ENCODE peak calls at places on chromosomes 1 and 21, in eight cellular contexts. O is BE2C; N is astrocyte of the cerebellum; I is mammary epithelial cell; P is omental fat pad; A is Caco-2; H is retinal pigment epithelial cell; Z is CD8-positive, alpha-beta T cell. M is an unnamed sample.

GRCh38 chr1:184974086-184974836 is at the start of gene NIBAN1:
- DNase-seq in O (peak; percentile 15), N (no peak), I (peak; percentile 56), P (no peak), A (no peak), H (no peak), Z (peak; percentile 58), M (peak; percentile 15)

GRCh38 chr1:244011251-244011650 is 39.8 kb upstream of the ZBTB18 start:
- DNase-seq in O (no peak), N (no peak), I (no peak), P (no peak), A (no peak), H (no peak), Z (no peak), M (no peak)

GRCh38 chr21:35925497-35925896 is 134.8 kb downstream of the SETD4 start:
- DNase-seq in O (no peak), N (peak; percentile 72), I (peak; percentile 58), P (no peak), A (no peak), H (peak; percentile 83), Z (no peak), M (no peak)

GRCh38 chr1:30310966-30311742 is 412.2 kb downstream of the MATN1 start:
- DNase-seq in O (no peak), N (no peak), I (no peak), P (no peak), A (no peak), H (no peak), Z (no peak), M (no peak)

GRCh38 chr21:27505516-27505915 is 538.6 kb upstream of the ADAMTS5 start:
- DNase-seq in O (no peak), N (peak; percentile 88), I (peak; percentile 70), P (no peak), A (no peak), H (peak; percentile 80), Z (no peak), M (no peak)

GRCh38 chr21:15144026-15144425 is 79.2 kb upstream of the NRIP1 start:
- DNase-seq in O (no peak), N (no peak), I (no peak), P (no peak), A (no peak), H (no peak), Z (no peak), M (no peak)

GRCh38 chr1:92709738-92710137 is 75.2 kb downstream of the EVI5 start:
- DNase-seq in O (peak; percentile 8), N (peak; percentile 41), I (peak; percentile 47), P (no peak), A (peak; percentile 34), H (peak; percentile 66), Z (no peak), M (no peak)

GRCh38 chr21:35208810-35209517 is 159.9 kb upstream of the RUNX1 start:
- DNase-seq in O (no peak), N (no peak), I (peak; percentile 40), P (no peak), A (no peak), H (no peak), Z (no peak), M (no peak)

GRCh38 chr1:28417441-28418277 is 48.1 kb downstream of the PHACTR4 start:
- DNase-seq in O (no peak), N (no peak), I (peak; percentile 95), P (no peak), A (no peak), H (peak; percentile 56), Z (no peak), M (peak; percentile 78)

GRCh38 chr1:107140703-107141490 is at the start of gene NTNG1:
- DNase-seq in O (peak; percentile 49), N (no peak), I (peak; percentile 13), P (no peak), A (no peak), H (no peak), Z (peak; percentile 36), M (no peak)

GRCh38 chr1:198864695-198865094 is 225.9 kb downstream of the PTPRC start:
- DNase-seq in O (no peak), N (no peak), I (no peak), P (no peak), A (no peak), H (no peak), Z (no peak), M (no peak)

GRCh38 chr1:235583511-235584001 is 66.0 kb downstream of the GNG4 start:
- DNase-seq in O (no peak), N (no peak), I (peak; percentile 20), P (no peak), A (no peak), H (no peak), Z (no peak), M (no peak)

GRCh38 chr1:54304518-54304917 is 101.7 kb downstream of the SSBP3 start:
- DNase-seq in O (no peak), N (no peak), I (no peak), P (no peak), A (no peak), H (no peak), Z (no peak), M (no peak)

GRCh38 chr1:41383094-41383852 is 22.0 kb downstream of the FOXO6 start:
- DNase-seq in O (no peak), N (no peak), I (no peak), P (no peak), A (no peak), H (no peak), Z (peak; percentile 51), M (no peak)

GRCh38 chr1:183551924-183552323 is 38.3 kb downstream of the NCF2 start:
- DNase-seq in O (no peak), N (no peak), I (no peak), P (no peak), A (no peak), H (no peak), Z (no peak), M (no peak)

GRCh38 chr1:183554577-183554976 is 35.7 kb downstream of the NCF2 start:
- DNase-seq in O (no peak), N (no peak), I (no peak), P (no peak), A (no peak), H (no peak), Z (no peak), M (no peak)

GRCh38 chr1:183550915-183551314 is 39.3 kb downstream of the NCF2 start:
- DNase-seq in O (peak; percentile 49), N (no peak), I (no peak), P (no peak), A (no peak), H (no peak), Z (no peak), M (no peak)

GRCh38 chr1:183559061-183559460 is 31.2 kb downstream of the NCF2 start:
- DNase-seq in O (no peak), N (no peak), I (no peak), P (no peak), A (no peak), H (no peak), Z (no peak), M (no peak)

GRCh38 chr1:183553769-183554168 is 36.5 kb downstream of the NCF2 start:
- DNase-seq in O (no peak), N (no peak), I (no peak), P (no peak), A (peak; percentile 46), H (no peak), Z (no peak), M (no peak)
- TF ChIP-seq CTCF in O (no peak), N (no peak), I (no peak), P (no peak), A (no peak), H (no peak), Z (no peak), M (no peak)

GRCh38 chr1:15325375-15326085 is 78.5 kb downstream of the FHAD1 start:
- DNase-seq in O (no peak), N (no peak), I (no peak), P (no peak), A (no peak), H (no peak), Z (no peak), M (no peak)
- TF ChIP-seq CTCF in O (no peak), N (no peak), I (no peak), P (no peak), A (no peak), H (no peak), Z (no peak), M (peak; percentile 14)

GRCh38 chr1:195709821-195710220 is 898.4 kb downstream of the KCNT2 start:
- DNase-seq in O (no peak), N (no peak), I (no peak), P (no peak), A (no peak), H (no peak), Z (no peak), M (no peak)

GRCh38 chr1:195721210-195721971 is 886.8 kb downstream of the KCNT2 start:
- DNase-seq in O (no peak), N (no peak), I (no peak), P (no peak), A (no peak), H (no peak), Z (no peak), M (no peak)

GRCh38 chr1:195717651-195718050 is 890.6 kb downstream of the KCNT2 start:
- DNase-seq in O (no peak), N (no peak), I (peak; percentile 13), P (no peak), A (no peak), H (no peak), Z (no peak), M (peak; percentile 6)

GRCh38 chr1:195714248-195714647 is 894.0 kb downstream of the KCNT2 start:
- DNase-seq in O (no peak), N (no peak), I (peak; percentile 11), P (no peak), A (no peak), H (no peak), Z (no peak), M (no peak)

DNA sequence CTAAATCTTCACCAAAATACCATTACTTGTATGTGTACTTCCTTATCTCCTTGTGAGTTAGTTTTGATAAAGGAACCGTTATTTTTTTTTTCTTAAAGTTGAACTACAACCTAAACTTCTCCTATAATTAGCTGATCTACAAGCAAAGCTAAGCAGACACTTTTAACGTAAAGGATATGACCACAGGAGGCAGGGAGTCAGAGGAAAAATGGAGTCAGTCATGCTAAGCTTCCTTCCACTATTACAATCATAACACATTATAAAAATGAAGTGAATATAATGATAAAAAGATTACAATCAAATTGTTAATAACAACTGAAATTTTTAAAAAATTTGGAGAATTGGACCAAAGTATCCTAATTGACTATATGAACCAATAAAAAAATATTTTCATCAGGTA is 892.6 kb downstream of the KCNT2 start:
- DNase-seq in O (no peak), N (no peak), I (no peak), P (no peak), A (no peak), H (no peak), Z (no peak), M (no peak)
- TF ChIP-seq CTCF in O (no peak), N (no peak), I (no peak), P (no peak), A (no peak), H (no peak), Z (no peak), M (no peak)

DNA sequence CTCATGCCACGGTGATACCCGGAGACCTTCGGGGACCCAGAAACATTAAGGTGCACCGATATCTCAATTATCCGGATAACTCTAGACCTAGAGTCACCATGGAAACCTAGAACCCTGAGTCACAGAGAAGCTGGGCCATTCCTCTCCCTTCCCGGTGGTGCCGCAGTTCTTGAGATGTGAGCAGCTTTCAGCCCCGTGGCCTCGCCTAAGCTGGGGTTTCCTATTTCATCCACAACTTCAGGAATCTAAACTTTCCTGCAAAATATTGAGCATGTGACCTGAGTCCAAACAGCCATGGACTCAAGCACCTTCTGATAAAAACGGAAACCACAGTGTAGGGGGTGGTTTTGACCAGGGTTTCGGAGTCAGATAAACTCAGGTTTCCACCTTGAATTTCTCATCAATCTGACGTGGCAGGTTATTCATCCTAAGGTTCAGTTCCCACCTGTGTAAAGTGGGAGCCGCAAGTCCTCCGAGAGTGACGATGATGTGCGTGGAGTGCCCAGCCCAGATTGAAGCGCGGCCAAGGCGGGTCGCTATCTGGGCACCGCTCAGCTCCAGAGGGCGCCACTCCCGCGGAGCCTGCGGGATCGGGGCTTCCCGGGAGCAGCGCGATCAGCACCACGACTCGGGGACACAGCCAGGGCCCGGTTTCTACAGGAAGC is 980 bp upstream of the ETS2 start:
- DNase-seq in O (peak; percentile 74), N (no peak), I (no peak), P (no peak), A (peak; percentile 69), H (peak; percentile 86), Z (no peak), M (peak; percentile 40)
- TF ChIP-seq CTCF in O (peak; percentile 63), N (peak; percentile 55), I (peak; percentile 63), P (no peak), A (no peak), H (peak; percentile 71), Z (no peak), M (peak; percentile 68)